ENCODE peak calls at places on chromosomes 6 and 20, in four cellular contexts. J, F, S and E are unnamed samples.

GRCh38 chr6:11921017-11921438 is 91.1 kb upstream of the HIVEP1 start:
- DNase-seq in J (peak), S (peak), F (peak), E (peak)

GRCh38 chr20:20454850-20455627 is 87.1 kb downstream of the INSM1 start:
- DNase-seq in F (no peak), J (no peak), S (no peak), E (no peak)

GRCh38 chr6:12490904-12491571 is 200.9 kb downstream of the EDN1 start:
- DNase-seq in J (peak), S (peak), F (no peak), E (peak)

GRCh38 chr20:49704932-49705336 is 8.7 kb downstream of the B4GALT5 start:
- DNase-seq in J (no peak), S (no peak), F (no peak), E (no peak)

GRCh38 chr6:154406301-154406700 is 49.7 kb upstream of the IPCEF1 start:
- DNase-seq in S (no peak), J (no peak), F (no peak), E (no peak)

GRCh38 chr6:93474733-93475179 is 55.4 kb upstream of the EPHA7 start:
- DNase-seq in J (no peak), F (no peak), S (no peak), E (no peak)

GRCh38 chr6:148952147-148953041 is 205.6 kb downstream of the UST start:
- DNase-seq in S (no peak), F (no peak), J (no peak), E (no peak)

GRCh38 chr6:6825986-6826901 is 237.7 kb downstream of the LY86 start:
- DNase-seq in J (no peak), F (peak), S (no peak), E (no peak)

GRCh38 chr6:62652692-62653328 is 366.8 kb upstream of the KHDRBS2 start:
- DNase-seq in S (no peak), J (no peak), F (no peak), E (no peak)

GRCh38 chr6:63493557-63493956 is 78.7 kb upstream of the LOC128125822 start:
- DNase-seq in J (no peak), S (no peak), F (no peak), E (no peak)

DNA sequence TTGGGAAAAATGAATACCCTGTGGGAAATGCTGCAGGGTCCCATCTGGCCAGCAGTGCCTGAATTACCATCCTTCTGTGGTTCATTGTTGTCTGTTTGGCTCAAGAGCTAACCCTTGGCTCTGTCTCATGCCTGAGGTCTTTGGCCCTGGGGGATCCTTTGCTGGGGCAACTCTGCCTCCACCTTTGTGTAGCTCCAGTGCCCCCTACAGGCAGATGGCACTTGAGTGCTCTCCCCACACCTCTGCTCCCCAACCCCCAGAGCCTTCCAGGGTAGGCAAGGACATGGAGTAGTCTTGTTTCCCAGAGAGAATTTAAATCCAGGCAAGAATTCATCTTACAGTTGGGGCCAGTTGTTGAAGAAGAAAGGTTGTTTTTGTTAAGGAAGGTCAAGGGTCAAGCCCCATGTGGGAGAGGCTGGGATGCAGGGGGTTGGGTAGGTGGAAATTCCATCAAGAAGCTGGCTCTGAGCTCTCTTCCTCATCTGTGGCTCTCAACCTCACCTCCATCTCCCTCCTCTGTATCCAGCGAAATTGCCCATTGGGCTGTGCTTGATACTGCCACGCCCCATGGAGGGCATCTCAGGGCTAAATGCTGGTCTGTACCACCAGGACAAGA is 44.2 kb downstream of the ZNF831 start:
- DNase-seq in F (peak), S (no peak), J (no peak), E (no peak)
- TF ChIP-seq CTCF in F (no peak), S (peak), J (peak), E (no peak)

GRCh38 chr6:35426074-35426473 is 26.1 kb upstream of the FANCE start:
- DNase-seq in S (no peak), J (no peak), F (no peak), E (no peak)
- H3K4me3 ChIP-seq in S (no peak), J (no peak), F (no peak), E (no peak)

DNA sequence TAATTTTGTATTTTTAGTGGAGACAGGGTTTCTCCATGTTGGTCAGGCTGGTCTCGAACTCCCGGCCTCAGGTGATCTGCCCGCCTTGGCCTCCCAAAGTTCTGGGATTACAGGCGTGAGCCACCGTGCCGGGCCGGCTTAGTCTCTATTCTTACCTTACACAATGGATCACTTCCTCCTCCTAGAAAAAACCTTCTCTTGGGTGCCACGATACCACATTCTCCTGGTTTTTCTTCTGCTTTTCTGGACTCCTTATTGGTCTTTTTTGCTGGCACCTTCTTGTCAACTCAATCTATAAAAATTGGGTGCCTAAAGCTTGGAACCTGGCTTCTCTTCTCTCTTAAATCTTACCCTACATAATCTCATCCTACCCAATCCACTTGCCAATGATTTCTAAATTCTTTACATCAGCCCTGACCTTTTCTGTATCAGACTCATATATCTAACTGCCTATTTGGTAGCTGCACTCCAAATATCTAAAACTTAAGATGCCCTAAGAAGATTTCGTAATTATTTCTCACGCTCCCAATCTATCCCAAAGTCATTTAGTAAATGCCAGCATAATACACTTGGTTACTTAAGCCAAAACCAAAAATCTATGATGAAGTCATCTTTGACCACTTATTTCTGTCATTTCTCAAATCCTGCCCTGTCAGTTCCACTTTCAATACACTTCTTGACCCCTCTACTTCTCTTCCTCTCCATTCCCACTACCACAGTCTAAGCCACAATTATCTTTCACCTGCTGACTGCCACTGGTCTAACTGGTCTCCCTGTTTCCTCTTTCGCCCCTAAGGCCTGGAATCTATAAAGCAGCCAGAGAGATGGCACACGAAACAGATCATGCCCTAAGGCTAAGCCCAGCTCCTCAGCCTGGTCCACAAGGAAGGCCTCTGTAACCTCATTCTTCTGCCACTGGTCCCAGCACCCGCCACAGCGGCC is 43.2 kb downstream of the ELMO2 start:
- DNase-seq in F (no peak), S (no peak), J (no peak), E (no peak)
- TF ChIP-seq CTCF in F (no peak), S (no peak), J (no peak), E (no peak)

GRCh38 chr6:2127484-2127911 is 117.9 kb downstream of the GMDS start:
- DNase-seq in F (no peak), J (no peak), S (no peak), E (no peak)
- H3K4me3 ChIP-seq in F (no peak), J (no peak), S (no peak), E (no peak)

DNA sequence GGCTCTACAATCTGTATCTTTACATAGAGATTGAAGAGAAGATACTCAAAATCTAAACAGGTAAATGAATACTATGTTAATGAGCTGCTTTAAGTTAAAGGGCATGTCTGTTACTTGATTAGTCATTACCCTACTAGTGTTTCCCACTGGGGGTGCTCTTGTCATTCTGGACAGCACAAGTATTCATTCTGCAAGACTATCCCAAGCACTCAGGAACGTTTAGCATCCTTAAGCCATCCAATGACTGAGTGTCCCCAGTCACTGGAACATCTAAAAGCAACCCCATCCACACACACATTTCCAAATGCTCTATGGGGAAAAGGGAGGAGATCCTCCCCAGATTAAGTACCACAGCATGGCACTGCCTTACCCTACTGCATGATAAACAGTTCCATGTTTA is 25.7 kb downstream of the EZR start:
- DNase-seq in J (no peak), F (no peak), S (no peak), E (no peak)
- TF ChIP-seq CTCF in J (peak), F (no peak), S (peak), E (peak)

GRCh38 chr20:44019638-44020335 is 105.1 kb downstream of the TOX2 start:
- DNase-seq in J (no peak), S (no peak), F (no peak), E (no peak)
- H3K4me3 ChIP-seq in J (no peak), S (no peak), F (no peak), E (no peak)